ENCODE peak calls at places on chromosomes 3 and 15, in seven cellular contexts. H, U, L, W, F, J and K are unnamed samples.

GRCh38 chr3:12294885-12295580 is 6.2 kb downstream of the PPARG start:
- DNase-seq in U (no peak), W (no peak), L (no peak), J (no peak), F (no peak), H (no peak), K (no peak)

GRCh38 chr3:67384790-67385397 is 269.5 kb downstream of the SUCLG2 start:
- DNase-seq in U (no peak), F (no peak), H (no peak), L (peak; percentile 29), W (no peak), J (peak; percentile 41), K (peak; percentile 23)

GRCh38 chr15:52790166-52790708 is at the start of gene ONECUT1:
- DNase-seq in J (peak; percentile 74), U (no peak), F (peak; percentile 91), W (no peak), L (peak; percentile 51), H (no peak), K (peak; percentile 91)

GRCh38 chr3:43870110-43870509 is 179.4 kb downstream of the ABHD5 start:
- DNase-seq in H (no peak), U (no peak), J (no peak), F (no peak), L (no peak), W (peak; percentile 42), K (no peak)

GRCh38 chr3:64264491-64265109 is 39.3 kb upstream of the PRICKLE2 start:
- DNase-seq in J (no peak), U (no peak), H (no peak), F (no peak), W (no peak), L (no peak), K (no peak)

GRCh38 chr3:33061782-33062181 is 35.2 kb downstream of the GLB1 start:
- DNase-seq in J (no peak), U (no peak), L (no peak), F (no peak), H (no peak), W (no peak), K (no peak)

GRCh38 chr15:39232512-39232911 is 348.4 kb upstream of the THBS1 start:
- DNase-seq in F (no peak), W (no peak), H (no peak), L (no peak), U (no peak), J (no peak), K (no peak)

GRCh38 chr3:129793947-129794318 is 99.6 kb downstream of the TMCC1 start:
- DNase-seq in F (peak; percentile 25), H (peak; percentile 25), J (peak; percentile 81), W (no peak), U (peak; percentile 2), L (no peak), K (peak; percentile 3)

GRCh38 chr3:45558431-45558830 is 36.1 kb upstream of the LIMD1 start:
- DNase-seq in L (no peak), W (no peak), H (no peak), J (no peak), F (no peak), U (no peak), K (no peak)

GRCh38 chr15:32119694-32120330 is 89.5 kb downstream of the CHRNA7 start:
- DNase-seq in W (peak; percentile 86), F (no peak), L (no peak), H (no peak), U (no peak), J (peak; percentile 55), K (no peak)

GRCh38 chr3:10627884-10628572 is 122.6 kb upstream of the ATP2B2 start:
- DNase-seq in J (no peak), H (no peak), U (no peak), L (no peak), F (no peak), W (no peak), K (no peak)

GRCh38 chr3:42849017-42849416 is 26.7 kb downstream of the CYP8B1 start:
- DNase-seq in H (no peak), U (no peak), L (no peak), F (no peak), W (no peak), J (no peak), K (no peak)

GRCh38 chr3:27758083-27758482 is 36.0 kb upstream of the EOMES start:
- DNase-seq in U (no peak), F (no peak), L (no peak), H (peak; percentile 54), W (no peak), J (no peak), K (no peak)

GRCh38 chr3:38150780-38151528 is 12.5 kb downstream of the MYD88 start:
- DNase-seq in J (no peak), U (no peak), L (no peak), W (no peak), H (no peak), F (no peak), K (no peak)

GRCh38 chr3:145017959-145018358 is 1046.3 kb downstream of the DIPK2A start:
- DNase-seq in J (no peak), U (no peak), L (no peak), F (no peak), H (no peak), W (no peak), K (no peak)

GRCh38 chr15:33243393-33243792 is 48.9 kb upstream of the FMN1 start:
- DNase-seq in U (no peak), J (no peak), H (no peak), L (no peak), W (no peak), F (no peak), K (no peak)